ENCODE peak calls at places on chromosomes 2 and 18, in seven cellular contexts. O is esophagus squamous epithelium; S is naive thymus-derived CD4-positive, alpha-beta T cell; V is tibial nerve; E is HL-60; W is ovary; I is heart left ventricle. Y is an unnamed sample.

GRCh38 chr2:113173563-113174368 is at the start of gene PSD4:
- DNase-seq in W (no peak), S (peak), V (no peak), E (peak), I (peak), O (peak), Y (peak)

GRCh38 chr2:179184610-179185009 is 80.0 kb downstream of the SESTD1 start:
- DNase-seq in S (no peak), V (no peak), O (no peak), E (no peak), W (no peak), I (no peak), Y (no peak)

GRCh38 chr2:66073166-66073565 is 361.8 kb upstream of the MEIS1 start:
- DNase-seq in O (no peak), E (no peak), W (no peak), I (no peak), S (no peak), V (no peak), Y (no peak)

GRCh38 chr18:8982416-8983183 is 119.9 kb upstream of the NDUFV2 start:
- DNase-seq in S (no peak), I (no peak), V (no peak), W (no peak), O (no peak), E (peak), Y (peak)

GRCh38 chr2:43298496-43298895 is 72.1 kb upstream of the ZFP36L2 start:
- DNase-seq in W (no peak), S (no peak), V (no peak), O (no peak), E (no peak), I (no peak), Y (no peak)

GRCh38 chr2:54666131-54666637 is 57.3 kb upstream of the EML6 start:
- DNase-seq in I (peak), E (no peak), W (no peak), S (no peak), O (no peak), V (peak), Y (no peak)

GRCh38 chr2:219571311-219572236 is at the start of gene OBSL1:
- DNase-seq in W (peak), S (no peak), V (peak), E (peak), I (peak), O (no peak), Y (no peak)

GRCh38 chr2:42359304-42359749 is 1.7 kb downstream of the COX7A2L start:
- DNase-seq in S (no peak), W (no peak), V (no peak), O (no peak), I (no peak), E (no peak), Y (no peak)

GRCh38 chr2:236871500-236872001 is 214.1 kb upstream of the COPS8 start:
- DNase-seq in I (peak), S (no peak), E (peak), W (no peak), V (peak), O (no peak), Y (no peak)

GRCh38 chr2:8669157-8669852 is 12.6 kb upstream of the ID2 start:
- DNase-seq in E (no peak), S (no peak), I (no peak), O (no peak), W (no peak), V (peak), Y (no peak)

GRCh38 chr2:181904022-181904632 is 12.6 kb downstream of the ITPRID2 start:
- DNase-seq in I (no peak), O (no peak), W (no peak), V (no peak), S (peak), E (peak), Y (no peak)

GRCh38 chr2:177342736-177343135 is 49.8 kb upstream of the AGPS start:
- DNase-seq in W (no peak), I (no peak), E (no peak), S (no peak), O (no peak), V (no peak), Y (no peak)

GRCh38 chr18:31657823-31658669 is 26.3 kb downstream of the B4GALT6 start:
- DNase-seq in I (no peak), O (no peak), V (no peak), E (no peak), S (no peak), W (no peak), Y (no peak)

GRCh38 chr18:46415532-46415931 is 241.5 kb downstream of the LOXHD1 start:
- DNase-seq in I (no peak), V (no peak), O (no peak), E (no peak), S (no peak), W (no peak), Y (no peak)

GRCh38 chr2:104853926-104854506 is at the start of gene POU3F3:
- DNase-seq in W (peak), S (peak), O (no peak), V (no peak), E (peak), I (peak), Y (no peak)

GRCh38 chr2:157898591-157898996 is 22.5 kb upstream of the ACVR1 start:
- DNase-seq in E (no peak), I (no peak), V (no peak), W (peak), O (no peak), S (no peak), Y (peak)

DNA sequence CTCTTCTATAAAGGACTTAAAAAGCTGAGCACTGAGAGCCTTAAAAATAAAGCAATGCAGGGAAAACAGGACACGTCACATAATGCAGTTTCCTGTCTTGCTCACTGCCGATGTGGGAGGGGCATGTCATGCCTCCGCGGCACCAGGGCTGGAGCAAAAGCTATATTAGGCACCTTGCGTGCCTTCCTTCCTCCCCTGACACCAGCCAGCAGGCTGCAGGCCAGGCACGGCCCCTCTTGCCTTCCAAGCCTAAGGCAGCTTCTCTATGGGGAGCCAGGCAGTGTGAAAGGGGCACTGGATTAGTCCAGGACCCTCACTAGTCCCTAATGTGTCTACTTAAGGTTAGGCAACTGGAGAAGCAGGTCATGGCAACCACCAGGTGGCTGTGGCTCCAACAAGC is 26.3 kb downstream of the MRPL35 start:
- DNase-seq in E (peak), S (peak), V (no peak), I (peak), O (no peak), W (no peak), Y (no peak)
- H3K27ac ChIP-seq in E (peak), S (no peak), V (no peak), I (peak), O (peak), W (no peak), Y (no peak)

GRCh38 chr2:209984291-209984690 is 18.1 kb upstream of the RPE start:
- DNase-seq in I (no peak), V (no peak), W (no peak), O (no peak), E (no peak), S (no peak), Y (no peak)
- H3K4me3 ChIP-seq in I (no peak), V (no peak), W (no peak), O (no peak), E (no peak), S (no peak), Y (no peak)

GRCh38 chr2:40346535-40347354 is 105.1 kb downstream of the SLC8A1 start:
- DNase-seq in V (peak), I (no peak), E (no peak), O (no peak), S (no peak), W (no peak), Y (no peak)
- H3K27ac ChIP-seq in V (no peak), I (peak), E (no peak), O (peak), S (no peak), W (no peak), Y (no peak)

DNA sequence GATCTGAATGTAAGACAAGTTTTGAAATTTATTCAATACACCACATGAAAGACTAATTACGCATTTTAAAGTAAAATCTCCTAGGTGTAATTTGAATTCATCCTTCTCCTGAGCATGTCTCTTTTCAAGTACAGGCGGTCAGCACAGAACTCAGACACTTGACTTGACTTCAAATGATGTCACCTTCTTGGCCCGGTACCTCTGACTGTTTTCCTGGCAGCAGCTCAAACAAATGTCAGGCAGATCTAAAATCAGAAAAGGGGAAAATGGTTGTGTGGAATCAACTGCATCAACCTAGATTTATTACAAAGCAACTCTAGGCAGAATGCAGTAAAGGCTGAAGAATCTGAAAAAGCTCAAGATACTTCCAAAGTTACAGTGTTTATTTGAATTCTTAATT is 11.4 kb upstream of the PROKR1 start:
- DNase-seq in S (no peak), V (no peak), W (no peak), I (no peak), O (no peak), E (no peak), Y (no peak)
- H3K4me3 ChIP-seq in S (no peak), V (no peak), W (no peak), I (no peak), O (no peak), E (no peak), Y (no peak)

DNA sequence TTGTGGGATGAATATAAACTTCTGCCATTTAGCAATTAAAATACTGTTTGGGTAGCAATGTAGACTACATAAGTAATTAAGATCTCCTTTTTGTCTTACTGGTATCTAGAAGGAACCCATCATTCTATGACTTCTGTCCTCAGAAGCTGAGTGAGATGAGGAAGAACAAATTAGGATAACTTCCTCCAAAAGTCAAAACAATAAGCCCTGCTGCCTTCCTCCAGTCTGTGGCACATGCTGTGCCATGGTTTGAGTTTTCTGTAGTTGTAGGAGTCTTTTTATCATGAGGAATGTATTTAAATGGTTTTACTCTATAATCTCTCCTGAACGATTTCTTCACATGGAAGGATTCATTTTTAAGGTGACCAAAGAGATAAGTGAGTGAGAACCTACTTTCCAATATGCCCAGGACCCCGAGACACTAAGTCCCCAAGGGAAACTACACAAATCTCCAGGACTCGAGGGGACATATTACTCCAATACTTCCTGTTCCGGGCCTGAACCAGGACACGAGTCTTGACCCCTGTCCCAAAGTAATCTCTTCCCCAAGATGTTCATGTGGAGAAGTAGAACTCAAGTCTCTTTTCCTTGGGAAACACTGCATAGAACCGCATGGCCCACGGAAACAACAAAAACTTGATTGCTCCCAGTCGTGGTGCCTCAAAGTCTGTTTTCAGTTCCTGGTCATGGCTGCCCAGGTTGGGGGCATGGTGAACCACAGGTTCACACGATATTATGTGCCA is 87.0 kb upstream of the ZEB2 start:
- DNase-seq in O (no peak), E (peak), S (no peak), V (no peak), I (no peak), W (no peak), Y (no peak)
- H3K27ac ChIP-seq in O (peak), E (peak), S (no peak), V (no peak), I (peak), W (no peak), Y (no peak)

DNA sequence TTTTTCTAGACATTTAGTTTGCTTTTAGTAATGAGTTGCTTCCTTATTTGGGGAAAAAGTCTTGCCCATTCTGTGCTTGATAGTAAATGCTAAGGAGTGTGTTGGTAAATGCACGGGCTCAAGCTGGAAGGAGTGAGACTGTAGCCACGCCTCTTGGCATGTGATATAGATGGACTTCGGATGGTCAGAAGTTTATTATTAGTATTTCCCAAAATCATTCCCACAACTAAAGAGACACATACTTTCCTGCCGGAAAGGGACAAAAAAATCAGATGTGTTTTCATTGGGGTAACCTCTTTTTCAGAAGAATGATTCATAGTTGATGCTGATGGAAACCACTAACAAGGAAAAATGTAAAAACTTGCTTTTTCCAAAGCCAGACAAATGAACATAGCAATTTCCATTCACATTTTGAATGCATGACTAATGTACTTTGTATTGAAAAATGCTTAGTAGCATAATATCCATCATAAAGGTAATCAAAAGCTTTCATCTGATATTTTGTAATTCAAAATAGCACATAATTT is 133.2 kb downstream of the ZNF532 start:
- DNase-seq in W (no peak), I (peak), S (no peak), O (no peak), V (no peak), E (no peak), Y (no peak)
- H3K4me3 ChIP-seq in W (no peak), I (no peak), S (no peak), O (no peak), V (no peak), E (no peak), Y (no peak)

GRCh38 chr18:54852780-54853675 is 24.8 kb downstream of the RAB27B start:
- DNase-seq in E (no peak), W (no peak), S (no peak), I (no peak), V (no peak), O (no peak), Y (no peak)
- H3K27ac ChIP-seq in E (no peak), W (no peak), S (no peak), I (no peak), V (no peak), O (no peak), Y (no peak)

DNA sequence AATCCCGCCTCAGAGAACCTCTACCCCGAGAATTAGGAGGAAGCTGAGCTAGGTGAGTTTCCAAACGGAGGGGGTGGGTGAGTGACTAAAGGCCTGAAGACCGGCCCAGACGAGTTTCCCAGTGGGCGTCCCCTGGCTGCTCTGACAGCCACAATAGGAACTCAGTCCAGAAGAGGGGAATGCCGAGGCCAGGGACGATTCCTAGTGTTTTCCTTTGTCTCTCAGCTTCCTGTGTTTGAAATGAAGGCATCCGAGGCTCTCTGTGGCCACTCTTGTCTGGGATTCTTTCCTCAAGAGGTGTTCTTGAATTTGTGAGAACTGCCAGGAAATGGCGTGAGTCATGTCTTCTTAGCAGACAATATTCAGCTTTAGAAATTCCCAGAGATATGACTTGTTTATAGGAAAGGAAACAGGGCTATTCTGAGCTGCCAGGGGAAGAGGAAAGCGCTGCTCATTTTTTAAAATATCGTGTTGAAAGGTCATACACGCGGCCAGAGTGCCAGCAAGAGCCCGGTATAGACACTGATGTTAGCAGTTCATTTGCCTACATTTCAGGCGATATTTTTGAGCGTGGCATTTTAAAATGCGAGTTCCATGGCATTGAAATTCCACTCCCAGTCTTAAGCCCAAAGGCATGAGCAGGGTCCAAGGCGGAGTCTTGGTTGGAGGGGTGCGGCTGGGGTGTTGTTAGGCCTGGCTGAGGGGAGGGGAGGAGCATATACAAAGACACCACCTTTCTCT is 169.1 kb upstream of the KLF7 start:
- DNase-seq in E (no peak), O (no peak), I (peak), V (peak), W (peak), S (no peak), Y (no peak)
- H3K4me3 ChIP-seq in E (no peak), O (peak), I (no peak), V (peak), W (peak), S (no peak), Y (no peak)

GRCh38 chr2:70525032-70525431 is 28.6 kb downstream of the TGFA start:
- DNase-seq in O (no peak), V (no peak), E (no peak), W (no peak), I (no peak), S (no peak), Y (no peak)
- H3K27ac ChIP-seq in O (peak), V (no peak), E (peak), W (no peak), I (no peak), S (no peak), Y (peak)

GRCh38 chr18:75839041-75839440 is 411.5 kb upstream of the SMIM21 start:
- DNase-seq in E (no peak), O (no peak), W (no peak), V (no peak), I (no peak), S (no peak), Y (no peak)
- H3K4me3 ChIP-seq in E (no peak), O (no peak), W (no peak), V (no peak), I (no peak), S (no peak), Y (no peak)